ENCODE peak calls at places on chromosome 21, in four cellular contexts. M is neural crest cell, N is left lobe of liver, R is ovary. U is an unnamed sample.

GRCh38 chr21:46477765-46478164 is 19.1 kb downstream of the DIP2A start:
- DNase-seq in M (no peak), N (no peak), R (no peak), U (no peak)

GRCh38 chr21:41947596-41948403 is 6.0 kb downstream of the C2CD2 start:
- DNase-seq in M (no peak), N (no peak), R (peak), U (no peak)

GRCh38 chr21:16455526-16455925 is 725.7 kb downstream of the USP25 start:
- DNase-seq in M (no peak), N (no peak), R (no peak), U (no peak)

GRCh38 chr21:25850126-25850831 is 115.5 kb downstream of the GABPA start:
- DNase-seq in M (no peak), N (no peak), R (no peak), U (no peak)

GRCh38 chr21:39527664-39528381 is 76.1 kb downstream of the SH3BGR start:
- DNase-seq in M (no peak), N (peak), R (no peak), U (no peak)

GRCh38 chr21:38170283-38170682 is 86.5 kb upstream of the KCNJ15 start:
- DNase-seq in M (no peak), N (no peak), R (no peak), U (no peak)

GRCh38 chr21:32717851-32718316 is 9.9 kb downstream of the SYNJ1 start:
- DNase-seq in M (no peak), N (no peak), R (no peak), U (no peak)

GRCh38 chr21:45383111-45383614 is 21.8 kb upstream of the COL18A1 start:
- DNase-seq in M (no peak), N (no peak), R (peak), U (no peak)

GRCh38 chr21:25772680-25773079 is 37.9 kb downstream of the GABPA start:
- DNase-seq in M (no peak), N (no peak), R (no peak), U (no peak)

GRCh38 chr21:44980562-44981489 is 41.0 kb downstream of the SLX9 start:
- DNase-seq in M (no peak), N (no peak), R (no peak), U (no peak)

GRCh38 chr21:38766987-38767722 is 38.6 kb upstream of the ETS2 start:
- DNase-seq in M (no peak), N (peak), R (no peak), U (no peak)

GRCh38 chr21:26389971-26390641 is 183.0 kb downstream of the CYYR1 start:
- DNase-seq in M (no peak), N (no peak), R (no peak), U (no peak)

GRCh38 chr21:23853796-23854379 is 1753.4 kb downstream of the MRPL39 start:
- DNase-seq in M (no peak), N (no peak), R (no peak), U (peak)

GRCh38 chr21:38688068-38688467 is 117.7 kb upstream of the ETS2 start:
- DNase-seq in M (no peak), N (no peak), R (no peak), U (no peak)

GRCh38 chr21:44712203-44713028 is 1.0 kb upstream of the TSPEAR start:
- DNase-seq in M (no peak), N (peak), R (no peak), U (no peak)

GRCh38 chr21:42534901-42535378 is 21.3 kb downstream of the SLC37A1 start:
- DNase-seq in M (no peak), N (peak), R (no peak), U (no peak)

GRCh38 chr21:39114871-39115658 is 68.2 kb downstream of the PSMG1 start:
- DNase-seq in M (no peak), N (no peak), R (no peak), U (no peak)